ENCODE peak calls at places on chromosome 7, in four cellular contexts. U is stomach, Q is sigmoid colon, R is transverse colon. V is an unnamed sample.

GRCh38 chr7:93148135-93148534 is at the start of gene SAMD9L:
- DNase-seq in U (no peak), Q (no peak), R (no peak), V (no peak)

GRCh38 chr7:7761974-7762769 is 43.8 kb upstream of the RPA3 start:
- DNase-seq in U (no peak), Q (no peak), R (no peak), V (no peak)

GRCh38 chr7:90569368-90569767 is 26.8 kb upstream of the CDK14 start:
- DNase-seq in U (no peak), Q (no peak), R (no peak), V (no peak)

GRCh38 chr7:90532231-90532929 is 62.9 kb downstream of the PTTG1IP2 start:
- DNase-seq in U (no peak), Q (no peak), R (no peak), V (no peak)

GRCh38 chr7:156566812-156567549 is 73.6 kb upstream of the RNF32 start:
- DNase-seq in U (no peak), Q (no peak), R (peak; percentile 66), V (no peak)

GRCh38 chr7:92582948-92583347 is 7.2 kb downstream of the FAM133B start:
- DNase-seq in U (no peak), Q (no peak), R (no peak), V (no peak)

GRCh38 chr7:74612015-74612829 is 45.3 kb upstream of the GTF2I start:
- DNase-seq in U (no peak), Q (peak; percentile 66), R (no peak), V (peak; percentile 63)

GRCh38 chr7:151306860-151307259 is 34.8 kb upstream of the NUB1 start:
- DNase-seq in U (no peak), Q (no peak), R (no peak), V (no peak)

GRCh38 chr7:105389090-105389650 is 449 bp upstream of the SRPK2 start:
- DNase-seq in U (peak; percentile 57), Q (peak; percentile 74), R (peak; percentile 48), V (no peak)

GRCh38 chr7:90710466-90710850 is 114.3 kb downstream of the CDK14 start:
- DNase-seq in U (no peak), Q (no peak), R (no peak), V (no peak)

GRCh38 chr7:42247301-42247700 is 10.3 kb upstream of the GLI3 start:
- DNase-seq in U (no peak), Q (no peak), R (no peak), V (no peak)

GRCh38 chr7:131011976-131012375 is 278.0 kb upstream of the KLF14 start:
- DNase-seq in U (no peak), Q (no peak), R (no peak), V (no peak)

GRCh38 chr7:19177269-19177668 is 32.0 kb upstream of the FERD3L start:
- DNase-seq in U (no peak), Q (no peak), R (no peak), V (no peak)

GRCh38 chr7:116966606-116967005 is 13.3 kb downstream of the ST7 start:
- DNase-seq in U (no peak), Q (no peak), R (no peak), V (no peak)

GRCh38 chr7:20206104-20206896 is 10.9 kb downstream of the MACC1 start:
- DNase-seq in U (no peak), Q (no peak), R (no peak), V (no peak)

GRCh38 chr7:78437118-78437517 is 638.5 kb downstream of the PHTF2 start:
- DNase-seq in U (no peak), Q (no peak), R (no peak), V (no peak)

GRCh38 chr7:4782333-4783291 is 7.2 kb downstream of the AP5Z1 start:
- DNase-seq in U (no peak), Q (no peak), R (no peak), V (no peak)

GRCh38 chr7:27082171-27082570 is 13.6 kb downstream of the HOXA1 start:
- DNase-seq in U (no peak), Q (no peak), R (no peak), V (no peak)
- H3K27me3 ChIP-seq in U (peaks cover 12% of the 10 kb centered on the region), Q (no peaks in the 10 kb centered on the region), R (peaks cover 1% of the 10 kb centered on the region), V (peaks cover 2% of the 10 kb centered on the region)

GRCh38 chr7:2820508-2820934 is 23.6 kb downstream of the GNA12 start:
- DNase-seq in U (peak; percentile 58), Q (peak; percentile 95), R (peak; percentile 62), V (no peak)
- TF ChIP-seq POLR2AphosphoS5 in U (no peak), Q (peak; percentile 71), R (peak; percentile 28), V (peak; percentile 71)

DNA sequence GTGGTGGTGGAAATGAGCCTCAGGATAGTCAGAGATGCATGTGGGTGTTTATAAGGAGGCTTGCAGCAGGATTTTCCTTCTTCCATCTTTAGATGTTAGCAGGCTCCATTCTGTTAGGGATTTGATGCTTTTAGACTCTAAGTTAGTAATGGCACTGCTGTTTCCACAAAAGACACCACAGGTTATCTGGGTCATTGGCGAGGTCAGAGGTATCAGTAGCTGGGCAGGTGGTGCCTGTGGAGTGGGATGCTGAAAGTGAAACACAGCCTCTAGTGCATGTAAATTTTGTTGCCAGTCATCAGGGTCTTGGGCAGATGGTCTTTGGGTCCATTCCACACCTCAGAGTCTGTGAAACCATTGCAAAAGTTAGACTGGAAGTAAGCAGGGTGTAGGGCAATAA is 833 bp upstream of the PAX4 start:
- DNase-seq in U (no peak), Q (no peak), R (no peak), V (no peak)
- H3K27me3 ChIP-seq in U (peaks cover 77% of the 10 kb centered on the region), Q (no peaks in the 10 kb centered on the region), R (peaks cover 63% of the 10 kb centered on the region), V (peaks cover 15% of the 10 kb centered on the region)

GRCh38 chr7:46157931-46158330 is 236.9 kb upstream of the IGFBP3 start:
- DNase-seq in U (no peak), Q (no peak), R (no peak), V (no peak)

GRCh38 chr7:46155367-46155766 is 234.3 kb upstream of the IGFBP3 start:
- DNase-seq in U (no peak), Q (no peak), R (no peak), V (no peak)

GRCh38 chr7:46156039-46156438 is 235.0 kb upstream of the IGFBP3 start:
- DNase-seq in U (no peak), Q (no peak), R (no peak), V (no peak)

GRCh38 chr7:46157414-46157813 is 236.3 kb upstream of the IGFBP3 start:
- DNase-seq in U (no peak), Q (no peak), R (no peak), V (no peak)

GRCh38 chr7:46156835-46157234 is 235.8 kb upstream of the IGFBP3 start:
- DNase-seq in U (no peak), Q (no peak), R (no peak), V (no peak)
- TF ChIP-seq POLR2AphosphoS5 in U (no peak), Q (no peak), R (no peak), V (no peak)

DNA sequence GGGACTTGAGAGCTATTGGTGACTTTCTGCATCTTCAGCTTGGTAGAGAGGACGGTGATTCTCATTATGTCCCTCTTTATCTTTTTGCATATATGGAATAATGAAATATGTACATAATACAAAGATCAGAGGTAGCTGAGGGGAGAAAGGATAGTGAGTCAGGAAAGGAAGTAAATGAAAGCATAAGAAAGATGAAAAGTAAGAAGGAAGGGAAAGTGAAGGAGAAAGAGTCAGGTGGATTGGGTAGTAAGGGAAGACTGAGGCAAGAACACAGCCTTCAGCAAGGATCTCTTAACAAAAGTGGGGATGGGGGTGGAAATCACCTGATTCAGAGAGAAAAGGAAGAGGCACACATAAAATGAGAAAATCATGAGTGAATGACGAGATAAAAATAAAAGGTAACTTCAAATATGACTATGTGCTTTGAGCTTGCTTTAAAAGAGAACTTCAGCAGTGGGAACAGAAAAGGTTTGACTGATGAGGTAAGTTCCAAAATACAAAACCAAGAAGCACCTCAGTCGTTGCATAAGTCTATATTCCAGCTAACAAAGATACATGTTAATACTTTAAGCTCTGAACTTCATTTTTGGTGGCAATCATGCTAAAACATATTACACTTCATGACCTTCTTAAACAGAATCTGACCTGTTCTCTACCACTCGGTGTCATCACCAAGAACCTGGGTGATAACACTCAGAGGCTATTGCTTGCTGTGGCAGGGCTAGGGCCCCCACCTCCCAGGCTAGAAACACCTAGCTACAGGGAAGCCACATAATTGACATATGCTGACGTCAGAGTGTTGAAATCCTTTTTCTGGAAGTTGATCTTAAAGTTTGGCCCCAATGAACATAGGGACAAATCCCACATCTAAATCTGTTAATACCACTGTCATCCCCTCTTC is 32.9 kb downstream of the NRCAM start:
- DNase-seq in U (no peak), Q (no peak), R (no peak), V (no peak)
- H3K27me3 ChIP-seq in U (no peaks in the 10 kb centered on the region), Q (no peaks in the 10 kb centered on the region), R (no peaks in the 10 kb centered on the region), V (no peaks in the 10 kb centered on the region)

GRCh38 chr7:96861-97260 is 95.5 kb upstream of the FAM20C start:
- DNase-seq in U (no peak), Q (no peak), R (no peak), V (no peak)
- TF ChIP-seq POLR2AphosphoS5 in U (no peak), Q (no peak), R (no peak), V (no peak)

GRCh38 chr7:155464183-155464582 is 6.3 kb downstream of the EN2 start:
- DNase-seq in U (no peak), Q (no peak), R (no peak), V (no peak)

GRCh38 chr7:155464948-155465739 is 7.2 kb downstream of the EN2 start:
- DNase-seq in U (no peak), Q (no peak), R (no peak), V (no peak)

GRCh38 chr7:155466814-155467675 is 9.1 kb downstream of the EN2 start:
- DNase-seq in U (no peak), Q (no peak), R (no peak), V (peak; percentile 84)

GRCh38 chr7:155466142-155466813 is 8.3 kb downstream of the EN2 start:
- DNase-seq in U (no peak), Q (peak; percentile 58), R (no peak), V (no peak)

GRCh38 chr7:155465761-155466141 is 7.8 kb downstream of the EN2 start:
- DNase-seq in U (no peak), Q (no peak), R (no peak), V (no peak)
- H3K27me3 ChIP-seq in U (peaks cover 100% of the 10 kb centered on the region), Q (peaks cover 74% of the 10 kb centered on the region), R (peaks cover 100% of the 10 kb centered on the region), V (peaks cover 86% of the 10 kb centered on the region)

V was measured in upper lobe of left lung.